ENCODE peak calls at places on chromosomes 12 and 14, in six cellular contexts. P is mammary epithelial cell, K is HCT116, H is GM12878, Q is GM23248, N is mesendoderm. C is an unnamed sample.

GRCh38 chr14:38616959-38617358 is 361.1 kb upstream of the CLEC14A start:
- DNase-seq in H (no peak), P (no peak), N (peak; percentile 3), K (no peak), Q (peak; percentile 43), C (no peak)

GRCh38 chr12:6067152-6067916 is 57.1 kb downstream of the VWF start:
- DNase-seq in N (peak; percentile 88), P (no peak), Q (peak; percentile 53), H (no peak), K (peak; percentile 76), C (no peak)

GRCh38 chr14:102088012-102088792 is 1.4 kb upstream of the HSP90AA1 start:
- DNase-seq in Q (peak; percentile 49), H (peak; percentile 21), P (peak; percentile 42), N (peak; percentile 92), K (no peak), C (no peak)

GRCh38 chr12:3740840-3741239 is 12.1 kb downstream of the CRACR2A start:
- DNase-seq in P (no peak), Q (no peak), K (no peak), H (no peak), N (no peak), C (no peak)

GRCh38 chr12:75985566-75985965 is 46.0 kb downstream of the PHLDA1 start:
- DNase-seq in N (no peak), K (no peak), Q (no peak), P (no peak), H (no peak), C (no peak)

GRCh38 chr12:100141666-100141997 is 1.0 kb downstream of the BLTP3B start:
- DNase-seq in N (peak; percentile 28), K (peak; percentile 32), H (no peak), Q (peak; percentile 95), P (peak; percentile 88), C (peak; percentile 31)

GRCh38 chr14:55749201-55749812 is 169.3 kb downstream of the KTN1 start:
- DNase-seq in Q (peak; percentile 35), H (no peak), P (peak; percentile 11), K (no peak), N (peak; percentile 81), C (no peak)

GRCh38 chr12:75936525-75937450 is 94.8 kb downstream of the PHLDA1 start:
- DNase-seq in Q (no peak), H (no peak), P (no peak), N (peak; percentile 40), K (no peak), C (no peak)

GRCh38 chr14:79016828-79017505 is 846.8 kb downstream of the NRXN3 start:
- DNase-seq in H (no peak), K (no peak), Q (peak; percentile 60), P (peak; percentile 48), N (no peak), C (no peak)

GRCh38 chr12:118841588-118841987 is 139.8 kb upstream of the SRRM4 start:
- DNase-seq in P (no peak), N (no peak), H (no peak), Q (no peak), K (no peak), C (no peak)

GRCh38 chr14:35991356-35991755 is 165.2 kb downstream of the BRMS1L start:
- DNase-seq in P (no peak), N (no peak), K (no peak), H (no peak), Q (no peak), C (no peak)

GRCh38 chr12:47820631-47821345 is 1.1 kb upstream of the HDAC7 start:
- DNase-seq in N (peak; percentile 99), K (peak; percentile 62), H (no peak), P (peak; percentile 85), Q (peak; percentile 98), C (no peak)

GRCh38 chr12:46379352-46379751 is 6.8 kb upstream of the SLC38A2 start:
- DNase-seq in P (no peak), K (no peak), Q (no peak), H (no peak), N (no peak), C (no peak)
- H3K9ac ChIP-seq in P (no peak overlapping the region), K (no peak overlapping the region), Q (no peak overlapping the region), H (no peak overlapping the region), N (no peak overlapping the region), C (no peak overlapping the region)

GRCh38 chr12:67270622-67271021 is 1.5 kb downstream of the CAND1 start:
- DNase-seq in H (no peak), N (no peak), P (no peak), Q (peak; percentile 8), K (no peak), C (no peak)
- H3K27ac ChIP-seq in H (peak overlapping the region; percentile 96), N (no peak overlapping the region), P (peak overlapping the region; percentile 97), Q (peak overlapping the region; percentile 97), K (peak overlapping the region; percentile 99), C (peak overlapping the region; percentile 88)

DNA sequence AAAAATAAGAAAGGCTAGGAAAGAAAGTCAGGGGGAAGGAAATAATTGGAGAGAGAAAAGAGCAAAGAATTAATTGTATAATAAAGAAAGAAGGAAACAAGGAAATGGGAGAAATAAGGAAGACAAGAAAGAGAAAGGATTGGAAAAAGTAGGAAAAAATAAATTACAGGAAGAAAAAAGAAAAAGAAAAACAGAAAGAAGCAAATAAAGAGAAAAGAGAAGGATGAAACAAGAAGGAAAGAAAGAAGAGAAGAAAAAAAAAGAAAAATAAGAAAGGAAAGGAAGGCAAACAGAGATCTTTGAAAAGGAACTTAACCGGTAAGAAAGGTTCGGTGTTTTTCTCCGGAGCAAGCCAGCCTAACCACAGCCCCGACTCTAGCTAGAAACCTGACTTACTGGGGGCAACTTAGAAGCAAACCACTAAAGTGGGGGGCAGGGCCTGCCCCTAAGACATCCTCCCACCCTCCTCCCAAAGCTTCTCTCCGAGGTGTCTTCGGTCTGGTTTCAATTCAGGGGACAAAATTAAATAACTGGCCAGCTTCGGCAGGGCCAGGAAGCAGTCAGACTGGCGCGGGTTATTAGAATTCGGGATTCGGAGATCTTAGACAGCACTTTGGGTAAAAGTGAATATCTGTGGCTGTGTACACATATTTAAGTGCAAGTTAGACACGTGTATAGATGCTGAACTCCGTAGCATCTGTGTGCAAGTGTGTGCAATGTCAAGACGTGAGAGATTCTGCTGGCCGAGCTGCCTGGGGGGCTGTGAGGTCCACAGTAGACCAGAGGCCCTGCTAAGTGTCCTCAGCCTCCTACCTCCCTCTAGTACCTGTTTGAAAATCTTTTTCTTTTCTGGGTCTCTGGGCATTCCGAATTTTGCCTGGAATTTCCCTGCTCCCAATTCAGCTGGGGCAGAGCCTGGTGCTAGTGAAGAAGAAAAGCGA is 4.2 kb upstream of the HOXC10 start:
- DNase-seq in P (no peak), H (no peak), K (no peak), N (no peak), Q (no peak), C (no peak)
- H3K4me3 ChIP-seq in P (no peak overlapping the region), H (no peak overlapping the region), K (no peak overlapping the region), N (no peak overlapping the region), Q (no peak overlapping the region), C (no peak overlapping the region)

DNA sequence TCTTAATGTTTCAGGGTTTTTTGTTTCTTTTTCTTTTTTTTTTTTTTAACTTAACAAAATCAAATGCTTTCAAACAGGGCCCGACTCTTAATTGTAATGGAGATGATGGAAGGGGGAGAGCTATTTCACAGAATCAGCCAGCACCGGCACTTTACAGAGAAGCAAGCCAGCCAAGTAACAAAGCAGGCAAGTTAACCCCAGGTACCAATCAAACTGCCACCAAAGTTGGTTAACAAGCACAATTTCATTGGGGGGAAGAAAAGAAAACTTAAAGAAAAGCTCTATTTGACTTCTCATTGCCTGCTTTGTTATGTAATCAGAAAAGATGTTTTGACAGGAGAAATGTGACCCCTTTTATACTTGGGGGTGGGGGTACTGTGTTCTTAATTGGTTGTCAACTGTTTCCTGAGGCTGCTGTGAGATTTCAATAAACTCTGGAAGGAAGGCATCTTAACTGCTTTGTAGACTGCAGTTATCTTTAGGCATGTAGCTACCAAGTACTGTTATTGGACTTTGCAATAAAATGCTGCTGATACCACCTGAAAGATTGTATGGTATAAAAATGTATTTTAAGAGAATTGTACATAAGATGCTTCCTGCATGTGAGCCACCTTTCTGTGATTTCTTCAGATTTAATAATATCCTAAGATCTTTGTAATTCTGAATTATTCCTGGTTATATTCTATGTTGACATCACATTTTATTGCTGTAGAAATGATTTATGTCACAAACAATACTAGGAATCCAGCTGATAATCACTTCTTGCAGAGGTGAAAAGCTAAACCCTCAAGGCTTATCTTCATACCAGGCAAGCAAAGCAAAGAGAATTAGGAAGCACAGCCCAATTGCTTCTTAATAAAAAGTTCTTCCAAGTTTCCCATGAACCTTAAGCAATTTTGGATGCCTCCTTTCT is 26.9 kb downstream of the MAPKAPK5 start:
- DNase-seq in K (no peak), P (no peak), N (no peak), Q (no peak), H (no peak), C (no peak)
- H3K9ac ChIP-seq in K (no peak overlapping the region), P (no peak overlapping the region), N (no peak overlapping the region), Q (no peak overlapping the region), H (no peak overlapping the region), C (no peak overlapping the region)

C was measured in MM.1S.